ENCODE peak calls at places on chromosomes 3 and 15, in ten cellular contexts. Z is AG04450, L is dorsolateral prefrontal cortex, E is small intestine, U is choroid plexus epithelial cell, R is heart left ventricle, J is body of pancreas, T is fibroblast of lung, M is AG09309, X is psoas muscle. O is an unnamed sample.

GRCh38 chr3:120214161-120214560 is 70.9 kb downstream of the GPR156 start:
- DNase-seq in Z (no peak), U (peak), J (no peak), L (no peak), R (no peak), X (no peak), M (no peak), E (no peak), T (peak), O (no peak)

GRCh38 chr15:49188933-49189332 is 18.9 kb downstream of the GALK2 start:
- DNase-seq in T (no peak), L (no peak), J (no peak), M (no peak), Z (no peak), E (no peak), U (no peak), X (no peak), R (no peak), O (no peak)

GRCh38 chr15:76967067-76967466 is 27.9 kb upstream of the PSTPIP1 start:
- DNase-seq in E (no peak), Z (no peak), J (no peak), L (no peak), M (no peak), T (no peak), X (no peak), R (no peak), U (no peak), O (no peak)

GRCh38 chr3:69542265-69543079 is 156.6 kb upstream of the FRMD4B start:
- DNase-seq in T (peak), M (no peak), L (peak), Z (no peak), R (peak), E (no peak), J (no peak), X (no peak), U (no peak), O (no peak)

GRCh38 chr3:138032567-138032966 is 22.6 kb downstream of the CLDN18 start:
- DNase-seq in U (no peak), M (no peak), J (no peak), X (no peak), R (no peak), T (no peak), E (no peak), Z (no peak), L (no peak), O (no peak)

GRCh38 chr3:85939026-85939616 is 980.3 kb downstream of the CADM2 start:
- DNase-seq in J (no peak), R (no peak), X (no peak), T (peak), Z (no peak), E (no peak), L (peak), M (no peak), U (peak), O (peak)

GRCh38 chr3:171970301-171970788 is 69.0 kb upstream of the FNDC3B start:
- DNase-seq in J (no peak), Z (no peak), L (no peak), M (no peak), R (no peak), X (no peak), U (no peak), T (peak), E (no peak), O (no peak)

GRCh38 chr3:151579571-151580270 is 118.9 kb upstream of the IGSF10 start:
- DNase-seq in U (peak), L (no peak), X (no peak), J (peak), M (peak), R (no peak), E (no peak), T (peak), Z (no peak), O (peak)

GRCh38 chr3:106227068-106227467 is 358.3 kb upstream of the CBLB start:
- DNase-seq in J (no peak), X (no peak), R (no peak), Z (no peak), L (no peak), M (no peak), U (no peak), E (no peak), T (no peak), O (no peak)

GRCh38 chr3:117919611-117920010 is 1115.0 kb downstream of the IGSF11 start:
- DNase-seq in U (no peak), J (no peak), E (no peak), M (no peak), Z (no peak), R (no peak), X (no peak), L (no peak), T (no peak), O (no peak)

GRCh38 chr15:95262866-95263564 is 1031.7 kb downstream of the MCTP2 start:
- DNase-seq in T (peak), E (no peak), Z (no peak), J (no peak), R (no peak), X (no peak), U (peak), L (no peak), M (peak), O (no peak)

GRCh38 chr15:95260856-95261255 is 1029.5 kb downstream of the MCTP2 start:
- DNase-seq in J (no peak), Z (no peak), E (no peak), U (no peak), T (no peak), L (no peak), M (no peak), X (no peak), R (no peak), O (no peak)

GRCh38 chr15:95259965-95260364 is 1028.6 kb downstream of the MCTP2 start:
- DNase-seq in R (no peak), U (no peak), E (no peak), M (no peak), J (no peak), Z (no peak), X (no peak), L (no peak), T (peak), O (no peak)

GRCh38 chr15:95261546-95261945 is 1030.2 kb downstream of the MCTP2 start:
- DNase-seq in L (no peak), M (no peak), U (no peak), T (no peak), Z (no peak), X (no peak), E (no peak), R (no peak), J (no peak), O (no peak)

DNA sequence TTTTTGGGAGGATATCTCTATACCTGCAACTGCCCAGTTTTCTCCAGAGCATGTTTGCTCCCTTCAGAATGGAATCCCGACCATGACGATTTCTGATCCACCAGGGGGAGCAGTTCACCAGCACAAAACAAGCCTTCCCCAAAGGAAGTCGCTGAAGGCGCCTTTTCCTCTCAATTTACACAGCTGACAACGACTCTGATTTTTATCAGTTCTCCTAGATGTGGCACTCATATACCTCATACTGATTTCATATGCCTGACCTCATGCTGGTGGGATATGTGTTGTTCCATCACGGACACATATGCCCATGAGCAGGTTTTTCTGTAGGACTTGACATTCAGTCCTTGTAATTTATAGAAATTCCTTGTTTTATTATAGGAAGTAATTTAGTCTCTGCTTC is 1028.2 kb downstream of the MCTP2 start:
- DNase-seq in X (peak), L (peak), Z (peak), T (peak), U (peak), J (peak), R (peak), M (no peak), E (peak), O (no peak)
- H3K4me3 ChIP-seq in X (no peak), L (no peak), Z (no peak), T (no peak), U (no peak), J (no peak), R (no peak), M (no peak), E (no peak), O (no peak)

GRCh38 chr3:129313983-129314756 is 35.5 kb downstream of the HMCES start:
- DNase-seq in Z (no peak), T (peak), L (no peak), J (peak), U (peak), X (no peak), R (no peak), M (peak), E (peak), O (no peak)

GRCh38 chr3:129312021-129312639 is 33.5 kb downstream of the HMCES start:
- DNase-seq in R (no peak), J (no peak), M (no peak), L (no peak), E (peak), T (no peak), Z (no peak), U (no peak), X (peak), O (no peak)

GRCh38 chr3:129314757-129315385 is 36.2 kb downstream of the HMCES start:
- DNase-seq in Z (no peak), R (peak), X (peak), T (peak), E (peak), U (peak), L (peak), J (peak), M (peak), O (peak)

GRCh38 chr3:129312671-129313414 is 34.2 kb downstream of the HMCES start:
- DNase-seq in M (no peak), R (no peak), J (peak), U (peak), E (peak), T (no peak), Z (no peak), L (no peak), X (peak), O (no peak)

DNA sequence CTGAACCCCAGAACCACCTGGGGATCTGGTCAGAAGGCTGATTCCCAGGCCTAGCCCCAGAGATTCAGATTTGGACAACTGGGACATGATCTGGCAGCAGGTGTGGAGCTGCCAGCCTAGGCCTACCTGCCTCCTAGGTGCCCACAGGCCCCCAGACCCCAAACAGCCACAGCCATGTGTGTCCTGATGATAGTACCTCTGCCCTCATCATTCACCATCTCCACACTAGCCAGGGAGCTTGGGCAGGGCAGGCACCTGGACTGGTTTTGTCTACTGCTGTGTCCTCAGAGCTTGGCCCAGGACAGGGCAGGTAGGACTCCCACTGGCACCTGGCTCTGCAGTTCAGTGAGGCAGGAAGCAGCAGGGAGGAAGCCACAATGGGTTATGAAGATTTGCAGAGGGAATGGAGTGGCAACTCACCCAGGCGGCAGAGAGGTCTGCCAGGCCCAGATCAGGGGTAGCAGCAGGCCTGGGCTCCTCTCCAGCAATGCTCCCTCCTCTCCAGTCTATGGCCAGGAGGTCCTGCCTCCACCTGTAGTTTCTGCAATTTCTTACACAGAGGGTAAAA is 34.8 kb downstream of the HMCES start:
- DNase-seq in J (peak), Z (no peak), T (no peak), U (peak), X (peak), E (peak), R (no peak), L (no peak), M (no peak), O (no peak)
- H3K4me3 ChIP-seq in J (no peak), Z (no peak), T (peak), U (no peak), X (no peak), E (no peak), R (no peak), L (peak), M (no peak), O (no peak)

GRCh38 chr15:55268054-55268695 is 21.4 kb downstream of the RAB27A start:
- DNase-seq in R (no peak), L (no peak), Z (no peak), U (no peak), E (no peak), M (no peak), J (no peak), T (no peak), X (no peak), O (no peak)

GRCh38 chr15:55266547-55266946 is 23.1 kb downstream of the RAB27A start:
- DNase-seq in R (no peak), L (no peak), T (no peak), Z (no peak), J (no peak), M (no peak), U (no peak), X (no peak), E (no peak), O (no peak)

GRCh38 chr15:55270301-55270700 is 19.3 kb downstream of the RAB27A start:
- DNase-seq in X (no peak), L (no peak), J (no peak), T (no peak), E (no peak), R (no peak), U (no peak), M (no peak), Z (no peak), O (no peak)

GRCh38 chr15:55267401-55268053 is 22.1 kb downstream of the RAB27A start:
- DNase-seq in U (peak), L (no peak), T (peak), J (peak), Z (no peak), R (peak), X (peak), M (no peak), E (peak), O (no peak)
- H3K4me3 ChIP-seq in U (no peak), L (no peak), T (no peak), J (no peak), Z (no peak), R (no peak), X (no peak), M (no peak), E (no peak), O (no peak)

DNA sequence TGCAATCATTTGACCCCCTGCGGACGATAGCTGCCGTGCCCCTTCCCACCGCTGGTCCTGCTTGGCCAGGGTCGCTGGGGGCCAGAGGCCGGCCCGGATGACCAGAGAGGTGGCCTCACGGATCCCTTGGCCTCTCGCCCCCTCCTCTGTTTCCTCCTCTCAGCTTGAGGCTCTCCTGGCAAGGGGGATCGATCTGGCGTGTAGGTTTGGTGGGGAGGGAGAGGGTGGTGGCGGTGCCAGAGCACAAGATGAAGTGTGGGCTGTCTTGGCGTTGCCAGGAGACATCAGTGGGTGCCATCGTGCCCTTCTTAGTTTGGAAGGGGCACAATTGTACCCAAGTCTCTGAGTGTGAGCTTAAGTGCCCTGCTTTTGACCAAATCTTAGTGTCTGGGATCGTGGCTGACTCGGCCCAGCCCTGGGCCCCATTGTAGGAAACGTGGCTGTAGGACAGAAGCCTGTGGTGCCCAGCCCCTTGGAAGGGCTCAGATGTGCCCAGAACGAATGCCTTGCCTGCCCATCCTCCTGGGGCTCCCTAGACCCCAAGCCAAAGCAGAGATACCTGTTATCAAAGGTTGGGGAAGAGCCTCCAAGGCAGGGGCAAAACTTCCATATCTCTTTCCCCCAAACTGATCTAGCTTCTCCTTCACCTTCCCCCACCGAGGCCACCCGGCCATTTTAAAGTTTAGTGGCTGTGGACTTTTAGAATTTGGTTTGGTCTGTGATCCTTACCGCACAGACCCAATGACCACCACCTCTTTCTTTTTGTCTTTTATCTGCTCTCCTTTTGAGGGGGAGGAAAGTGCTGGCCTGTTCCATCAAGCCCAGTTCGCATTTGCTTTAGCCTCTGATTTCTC is 14.4 kb downstream of the NR2F2 start:
- DNase-seq in X (peak), E (no peak), J (peak), T (peak), L (no peak), R (no peak), M (no peak), U (peak), Z (no peak), O (no peak)
- H3K4me3 ChIP-seq in X (peak), E (no peak), J (no peak), T (peak), L (peak), R (no peak), M (peak), U (peak), Z (peak), O (peak)